ENCODE peak calls at places on chromosome 15, in four cellular contexts. Y, G, U and X are unnamed samples.

GRCh38 chr15:38530113-38530512 is 34.5 kb downstream of the RASGRP1 start:
- DNase-seq in G (no peak), Y (no peak), U (peak; percentile 24), X (no peak)

GRCh38 chr15:31004220-31004733 is 12.8 kb upstream of the MTMR10 start:
- DNase-seq in Y (peak; percentile 34), G (no peak), U (peak; percentile 99), X (no peak)

GRCh38 chr15:52397118-52397517 is 101.5 kb upstream of the MYO5C start:
- DNase-seq in Y (no peak), G (no peak), U (no peak), X (no peak)

GRCh38 chr15:69574506-69574905 is 121.9 kb downstream of the RPLP1 start:
- DNase-seq in U (no peak), Y (no peak), G (no peak), X (no peak)

GRCh38 chr15:77634266-77634962 is 1.7 kb upstream of the LINGO1 start:
- DNase-seq in Y (peak; percentile 92), U (no peak), G (peak; percentile 46), X (peak; percentile 88)

GRCh38 chr15:29942548-29942947 is 120.3 kb upstream of the TJP1 start:
- DNase-seq in Y (no peak), U (no peak), G (no peak), X (no peak)

GRCh38 chr15:50055333-50056278 is 63.4 kb downstream of the ATP8B4 start:
- DNase-seq in U (no peak), G (no peak), Y (no peak), X (peak; percentile 21)

GRCh38 chr15:25170113-25170731 is 215.4 kb downstream of the SNRPN start:
- DNase-seq in G (no peak), Y (peak; percentile 3), U (no peak), X (no peak)

GRCh38 chr15:60070838-60071493 is 66.9 kb downstream of the FOXB1 start:
- DNase-seq in Y (no peak), G (no peak), U (no peak), X (no peak)

GRCh38 chr15:47587938-47588817 is 129.1 kb upstream of the SEMA6D start:
- DNase-seq in U (no peak), G (no peak), Y (no peak), X (no peak)
- TF ChIP-seq CBFB in U (no peak), G (no peak), Y (no peak), X (no peak)

GRCh38 chr15:58065011-58065444 is 483 bp downstream of the ALDH1A2 start:
- DNase-seq in Y (peak; percentile 46), G (no peak), U (no peak), X (peak; percentile 38)

GRCh38 chr15:58063612-58064011 is 1.9 kb downstream of the ALDH1A2 start:
- DNase-seq in U (no peak), Y (no peak), G (no peak), X (no peak)

GRCh38 chr15:58065445-58066041 is at the start of gene ALDH1A2:
- DNase-seq in G (no peak), U (no peak), Y (peak; percentile 50), X (peak; percentile 89)

GRCh38 chr15:58062983-58063382 is 2.5 kb downstream of the ALDH1A2 start:
- DNase-seq in G (no peak), Y (no peak), U (no peak), X (no peak)

GRCh38 chr15:58064119-58065010 is 1.1 kb downstream of the ALDH1A2 start:
- DNase-seq in U (no peak), G (no peak), Y (no peak), X (no peak)
- TF ChIP-seq CBFB in U (no peak), G (no peak), Y (no peak), X (no peak)

GRCh38 chr15:73685561-73685960 is 1.4 kb downstream of the CD276 start:
- DNase-seq in Y (no peak), G (no peak), U (no peak), X (no peak)

GRCh38 chr15:73683624-73684536 is at the start of gene CD276:
- DNase-seq in G (peak; percentile 61), U (no peak), Y (peak; percentile 80), X (peak; percentile 59)

GRCh38 chr15:73685981-73686380 is 1.8 kb downstream of the CD276 start:
- DNase-seq in Y (no peak), G (no peak), U (no peak), X (no peak)

GRCh38 chr15:73688455-73688854 is 4.3 kb downstream of the CD276 start:
- DNase-seq in G (no peak), U (no peak), Y (no peak), X (peak; percentile 53)

GRCh38 chr15:73686781-73687256 is 2.6 kb downstream of the CD276 start:
- DNase-seq in G (no peak), U (no peak), Y (no peak), X (peak; percentile 22)
- TF ChIP-seq CBFB in G (no peak), U (no peak), Y (no peak), X (no peak)

GRCh38 chr15:67183443-67184169 is 70.9 kb downstream of the AAGAB start:
- DNase-seq in U (no peak), Y (no peak), G (peak; percentile 84), X (no peak)
- TF ChIP-seq CBFB in U (no peak), Y (no peak), G (no peak), X (no peak)

DNA sequence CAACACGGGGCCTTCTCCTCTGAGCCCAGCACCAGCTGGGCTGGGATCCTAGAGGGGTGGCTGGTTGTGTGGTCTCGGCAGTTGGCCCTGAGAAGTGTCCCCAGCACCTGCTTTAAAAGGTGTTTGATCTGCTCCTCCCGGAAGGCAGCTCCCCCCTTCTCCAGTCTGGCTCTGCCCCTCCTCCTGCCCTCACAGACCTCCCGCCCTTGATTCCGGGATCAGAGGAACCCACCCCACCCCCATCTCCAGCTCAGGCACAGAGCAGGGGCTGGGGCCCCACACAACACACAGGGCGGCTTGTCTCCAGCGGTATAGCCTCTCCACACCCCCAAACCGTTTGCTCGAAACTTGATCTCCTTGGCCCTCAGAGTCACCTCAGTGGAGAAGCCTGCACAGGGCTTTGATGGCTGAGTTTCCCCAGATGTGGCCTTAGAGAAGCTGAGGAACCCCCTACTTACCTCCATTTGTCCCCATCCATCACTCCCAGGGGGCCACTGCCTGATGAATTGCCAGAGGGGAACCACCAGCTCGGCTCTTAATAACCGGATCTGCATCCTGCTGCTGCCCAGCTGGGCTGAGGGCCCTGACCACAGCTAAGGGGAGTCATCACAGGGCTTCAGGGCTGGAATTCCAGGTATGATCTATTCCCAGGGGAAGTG is 6.4 kb upstream of the STRA6 start:
- DNase-seq in G (peak; percentile 60), U (no peak), Y (peak; percentile 71), X (no peak)
- TF ChIP-seq CBFB in G (no peak), U (no peak), Y (no peak), X (no peak)

GRCh38 chr15:99994849-99995248 is 261.6 kb upstream of the LYSMD4 start:
- DNase-seq in Y (peak; percentile 18), U (no peak), G (no peak), X (no peak)
- TF ChIP-seq CBFB in Y (no peak), U (no peak), G (no peak), X (no peak)

GRCh38 chr15:82935382-82935781 is 17.1 kb downstream of the HOMER2 start:
- DNase-seq in Y (no peak), G (no peak), U (no peak), X (no peak)
- TF ChIP-seq CBFB in Y (no peak), G (no peak), U (no peak), X (no peak)

DNA sequence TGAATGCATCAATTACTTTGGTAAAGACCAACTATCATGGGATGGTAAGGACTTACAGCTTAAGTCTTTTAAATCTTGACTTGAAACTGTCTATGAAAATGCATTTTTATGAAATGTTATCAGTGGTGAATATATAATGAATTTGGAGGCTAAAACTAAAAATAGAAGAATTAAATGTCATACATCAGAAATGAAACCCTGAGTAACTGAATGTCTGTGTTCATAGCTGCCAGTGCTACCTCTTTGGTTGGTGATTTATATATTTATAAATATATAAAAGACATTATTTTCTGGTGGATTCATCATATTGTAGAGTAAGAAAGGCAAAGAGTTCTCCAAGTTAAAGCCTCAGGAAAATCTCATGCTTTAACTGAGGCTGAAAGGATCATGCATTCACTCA is 12.2 kb downstream of the SLC12A6 start:
- DNase-seq in Y (no peak), U (no peak), G (no peak), X (no peak)
- TF ChIP-seq CBFB in Y (no peak), U (no peak), G (no peak), X (no peak)

DNA sequence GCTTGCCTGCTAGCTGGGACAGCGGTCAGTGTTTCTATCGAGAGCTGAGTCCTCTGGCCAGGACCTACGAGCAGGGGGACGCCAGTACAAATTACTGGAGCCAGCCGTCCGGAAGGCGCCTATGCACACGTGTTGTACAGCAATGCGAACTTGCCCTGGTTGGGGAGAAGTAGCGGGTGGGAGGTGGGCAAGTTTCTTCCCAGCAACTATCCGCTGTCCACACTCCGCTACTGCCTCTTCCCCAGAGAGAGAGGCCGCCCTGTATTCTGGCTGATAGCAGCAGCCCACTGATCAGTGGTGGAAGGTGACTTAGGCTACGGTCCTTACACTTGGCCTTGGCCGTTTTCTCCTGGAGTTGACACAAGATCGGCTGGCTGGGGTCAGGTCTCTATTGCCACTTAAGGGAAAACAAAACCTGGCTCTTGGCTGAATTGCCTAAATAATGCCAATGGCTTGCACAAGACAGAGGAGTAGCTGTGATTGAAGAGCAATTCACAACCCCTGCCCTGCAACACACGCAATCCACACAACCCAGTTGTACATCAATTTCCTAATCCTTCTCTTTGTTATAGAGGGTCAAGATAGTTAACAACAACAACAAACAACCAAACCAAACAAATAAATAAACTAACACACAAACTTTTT is 12.8 kb upstream of the SHC4 start:
- DNase-seq in U (no peak), Y (no peak), G (peak; percentile 45), X (no peak)
- TF ChIP-seq CBFB in U (no peak), Y (no peak), G (no peak), X (no peak)